ENCODE peak calls at places on chromosomes 13 and 19, in five cellular contexts. W, Y, V, K and R are unnamed samples.

GRCh38 chr19:364496-365287 is 20.1 kb upstream of the MIER2 start:
- DNase-seq in K (peak), W (no peak), Y (no peak), V (no peak), R (no peak)

GRCh38 chr13:78601124-78601885 is 2.0 kb downstream of the POU4F1 start:
- DNase-seq in V (no peak), Y (peak), W (no peak), K (peak), R (no peak)

GRCh38 chr19:2751438-2751830 is 11.6 kb upstream of the SLC39A3 start:
- DNase-seq in W (no peak), K (no peak), V (no peak), Y (no peak), R (no peak)

GRCh38 chr19:1377176-1377964 is 6.3 kb upstream of the NDUFS7 start:
- DNase-seq in V (no peak), W (no peak), Y (no peak), K (no peak), R (no peak)

GRCh38 chr13:87129602-87130300 is 541.4 kb upstream of the SLITRK5 start:
- DNase-seq in V (no peak), K (no peak), Y (no peak), W (peak), R (no peak)

GRCh38 chr13:101514695-101515275 is 62.3 kb downstream of the ITGBL1 start:
- DNase-seq in Y (peak), V (peak), K (no peak), W (peak), R (peak)

GRCh38 chr19:32916969-32917611 is 47.5 kb upstream of the SLC7A9 start:
- DNase-seq in V (no peak), W (no peak), K (no peak), Y (no peak), R (no peak)

GRCh38 chr13:91347996-91348905 is 764 bp downstream of the MIR17HG start:
- DNase-seq in V (no peak), K (no peak), W (no peak), Y (peak), R (no peak)

GRCh38 chr13:24654741-24655140 is 25.5 kb upstream of the ATP12A start:
- DNase-seq in W (no peak), V (no peak), Y (no peak), K (no peak), R (no peak)

GRCh38 chr19:57829316-57829715 is 783 bp upstream of the ZNF587B start:
- DNase-seq in K (no peak), W (no peak), Y (no peak), V (peak), R (no peak)

GRCh38 chr19:3365447-3366103 is 808 bp upstream of the NFIC start:
- DNase-seq in K (peak), V (no peak), Y (no peak), W (peak), R (no peak)

GRCh38 chr19:19514215-19514633 is 1.1 kb downstream of the TSSK6 start:
- DNase-seq in K (no peak), V (no peak), W (no peak), Y (no peak), R (no peak)

GRCh38 chr13:50025446-50025845 is 10.2 kb downstream of the KCNRG start:
- DNase-seq in V (no peak), Y (no peak), W (no peak), K (no peak), R (no peak)

GRCh38 chr19:4639531-4640246 is 373 bp downstream of the TNFAIP8L1 start:
- DNase-seq in V (peak), W (no peak), Y (no peak), K (no peak), R (no peak)

GRCh38 chr13:49649244-49649962 is 21.1 kb downstream of the ARL11 start:
- DNase-seq in W (peak), V (peak), Y (no peak), K (no peak), R (no peak)

GRCh38 chr13:49908637-49909036 is 27.5 kb downstream of the SPRYD7 start:
- DNase-seq in W (no peak), V (no peak), Y (no peak), K (peak), R (peak)

DNA sequence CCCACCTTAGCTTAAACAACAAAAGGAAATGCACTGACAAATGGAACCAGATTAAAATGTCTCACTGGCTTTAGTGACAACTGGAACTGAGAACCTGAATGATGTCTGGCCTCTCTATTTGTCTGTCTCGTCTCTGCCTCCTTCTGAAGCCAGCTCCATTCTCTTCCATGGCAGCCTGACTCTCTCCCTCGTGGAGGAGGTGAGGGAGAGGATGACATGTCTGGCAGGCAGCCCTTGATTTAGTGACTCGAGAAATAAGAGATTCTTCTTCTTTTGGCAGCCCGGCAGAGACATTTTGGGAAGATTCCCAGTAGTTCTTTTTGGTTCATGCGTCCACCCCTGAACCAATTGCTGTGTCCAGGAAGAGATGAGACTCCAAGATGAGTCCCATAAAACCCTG is 131.7 kb downstream of the KLF5 start:
- DNase-seq in W (no peak), K (no peak), Y (no peak), V (no peak), R (no peak)
- H3K4me2 ChIP-seq in W (peak), K (no peak), Y (no peak), V (no peak), R (peak)

GRCh38 chr13:110233181-110233641 is 73.7 kb downstream of the COL4A1 start:
- DNase-seq in K (no peak), V (no peak), W (peak), Y (no peak), R (no peak)

GRCh38 chr13:110232146-110232545 is 74.8 kb downstream of the COL4A1 start:
- DNase-seq in V (no peak), W (no peak), Y (no peak), K (no peak), R (no peak)

GRCh38 chr13:110234532-110234931 is 72.4 kb downstream of the COL4A1 start:
- DNase-seq in K (no peak), W (no peak), Y (no peak), V (no peak), R (no peak)

GRCh38 chr13:110232756-110233155 is 74.2 kb downstream of the COL4A1 start:
- DNase-seq in K (no peak), V (no peak), W (no peak), Y (no peak), R (no peak)

GRCh38 chr13:110233682-110234280 is 73.2 kb downstream of the COL4A1 start:
- DNase-seq in V (no peak), K (no peak), Y (no peak), W (no peak), R (no peak)
- H3K9ac ChIP-seq in V (no peak), K (no peak), Y (no peak), W (no peak), R (no peak)

DNA sequence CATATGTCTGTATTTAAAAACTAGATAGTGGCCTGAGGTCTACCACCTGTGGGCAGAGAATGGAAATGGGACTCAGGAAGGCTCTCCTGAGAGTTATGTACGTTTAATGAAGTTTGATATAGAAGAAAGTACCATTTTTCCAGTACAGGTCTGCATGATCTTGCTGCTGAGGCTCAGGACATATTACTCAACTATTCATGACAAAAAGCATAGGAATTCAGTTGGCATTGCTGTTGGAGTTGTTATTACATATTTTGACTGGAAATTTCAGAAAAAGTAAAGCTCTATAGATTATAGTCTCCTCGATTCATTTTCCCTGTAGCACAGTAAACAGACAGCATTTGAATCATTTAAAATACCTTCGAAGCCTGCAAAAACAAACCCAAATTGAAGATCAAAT is 469.8 kb downstream of the DCT start:
- DNase-seq in Y (no peak), K (no peak), W (peak), V (no peak), R (no peak)
- H3K4me2 ChIP-seq in Y (no peak), K (no peak), W (no peak), V (no peak), R (no peak)

GRCh38 chr19:51354103-51354741 is 12.0 kb downstream of the ETFB start:
- DNase-seq in Y (no peak), V (peak), W (no peak), K (peak), R (no peak)
- H3K9ac ChIP-seq in Y (peak), V (peak), W (no peak), K (no peak), R (no peak)

DNA sequence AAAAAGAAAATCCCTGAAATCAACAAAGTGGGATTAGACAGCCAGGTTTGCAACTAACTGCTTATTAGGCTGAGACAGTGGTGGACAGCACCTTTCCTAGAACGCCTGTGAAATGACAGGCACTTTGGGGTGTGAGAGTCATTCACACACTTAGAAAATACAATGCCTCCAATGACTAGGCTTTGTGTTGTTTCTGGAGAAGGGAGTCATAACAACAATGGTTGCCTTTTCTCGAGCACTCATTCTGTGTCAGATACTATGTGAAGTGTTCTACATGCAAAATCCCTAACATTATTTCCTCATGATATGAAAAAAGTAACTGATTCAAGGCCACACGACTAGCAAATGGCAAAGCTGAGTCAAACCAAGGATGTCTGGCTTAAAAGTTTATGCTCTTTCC is 41.2 kb downstream of the SACS start:
- DNase-seq in W (no peak), Y (no peak), K (no peak), V (no peak), R (peak)
- H3K4me2 ChIP-seq in W (no peak), Y (no peak), K (no peak), V (no peak), R (no peak)